ENCODE peak calls at places on chromosome 12, in ten cellular contexts. E is A549, V is transverse colon, A is sigmoid colon, Q is Peyer's patch, R is uterus, O is HepG2, G is adrenal gland, S is ovary, C is prostate gland. X is an unnamed sample.

GRCh38 chr12:104579716-104580495 is 123.2 kb downstream of the CHST11 start:
- DNase-seq in E (no peak), V (no peak), A (no peak), Q (no peak), R (no peak), O (no peak), G (no peak), S (no peak), C (no peak), X (no peak)

GRCh38 chr12:26117321-26117720 is 7.5 kb downstream of the BHLHE41 start:
- DNase-seq in E (no peak), V (no peak), A (no peak), Q (no peak), R (no peak), O (no peak), G (no peak), S (no peak), C (no peak), X (no peak)

GRCh38 chr12:71664411-71665108 is 459 bp downstream of the THAP2 start:
- DNase-seq in E (peak; percentile 10), V (no peak), A (no peak), Q (no peak), R (no peak), O (no peak), G (no peak), S (no peak), C (no peak), X (no peak)

GRCh38 chr12:12214635-12215131 is 52.2 kb downstream of the LRP6 start:
- DNase-seq in E (no peak), V (no peak), A (no peak), Q (no peak), R (no peak), O (peak; percentile 24), G (no peak), S (no peak), C (no peak), X (no peak)

GRCh38 chr12:44000309-44000952 is 164.6 kb downstream of the TMEM117 start:
- DNase-seq in E (peak; percentile 21), V (no peak), A (no peak), Q (no peak), R (no peak), O (peak; percentile 81), G (peak; percentile 53), S (no peak), C (no peak), X (no peak)

GRCh38 chr12:58774008-58774407 is 146.3 kb downstream of the LRIG3 start:
- DNase-seq in E (no peak), V (no peak), A (no peak), Q (no peak), R (no peak), O (no peak), G (no peak), S (no peak), C (no peak), X (no peak)

GRCh38 chr12:106769078-106769477 is 5.4 kb upstream of the RIC8B start:
- DNase-seq in E (no peak), V (no peak), A (no peak), Q (no peak), R (no peak), O (peak; percentile 66), G (no peak), S (no peak), C (no peak), X (no peak)

GRCh38 chr12:124609041-124609984 is 41.9 kb upstream of the NCOR2 start:
- DNase-seq in E (peak; percentile 36), V (peak; percentile 98), A (peak; percentile 90), Q (peak; percentile 97), R (peak; percentile 75), O (peak; percentile 81), G (peak; percentile 88), S (peak; percentile 90), C (peak; percentile 93), X (peak; percentile 80)

DNA sequence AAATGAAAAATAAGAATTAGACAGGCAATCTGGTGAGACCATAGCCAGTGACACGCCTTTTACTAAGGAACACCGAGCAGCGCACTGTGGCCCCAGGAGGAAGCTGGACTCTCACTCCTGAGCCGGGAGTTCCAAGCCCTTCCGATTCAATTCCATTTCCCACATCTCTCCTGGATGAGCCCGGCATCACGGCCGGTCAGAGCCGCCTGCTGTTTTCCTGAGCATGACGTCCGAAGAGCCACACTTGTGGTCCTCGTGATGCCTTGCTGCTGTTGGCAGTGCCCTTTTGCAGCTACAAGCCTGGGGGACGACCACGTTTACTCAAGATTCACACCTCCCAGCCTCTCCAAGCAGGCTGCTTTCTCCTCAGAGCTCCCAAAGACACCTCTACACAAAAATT is 40.8 kb downstream of the FBXL14 start:
- DNase-seq in E (no peak), V (no peak), A (no peak), Q (no peak), R (no peak), O (no peak), G (no peak), S (no peak), C (no peak), X (no peak)
- H3K4me3 ChIP-seq in E (no peak overlapping the region), V (no peak overlapping the region), A (no peak overlapping the region), Q (no peak overlapping the region), R (no peak overlapping the region), O (no peak overlapping the region), G (no peak overlapping the region), S (no peak overlapping the region), C (no peak overlapping the region), X (no peak overlapping the region)

GRCh38 chr12:45232771-45233372 is 17.0 kb downstream of the ANO6 start:
- DNase-seq in E (peak; percentile 92), V (no peak), A (peak; percentile 73), Q (no peak), R (peak; percentile 69), O (peak; percentile 66), G (peak; percentile 87), S (peak; percentile 20), C (no peak), X (peak; percentile 28)
- TF ChIP-seq POLR2A in E (no peak), V (no peak), A (no peak), Q (no peak), R (no peak), O (no peak), G (no peak), S (no peak), C (no peak), X (no peak)

GRCh38 chr12:92953747-92954146 is 24.7 kb upstream of the EEA1 start:
- DNase-seq in E (no peak), V (no peak), A (no peak), Q (no peak), R (no peak), O (no peak), G (no peak), S (no peak), C (no peak), X (no peak)
- H3K9me3 ChIP-seq in E (peaks cover 7% of the 10 kb centered on the region), V (peaks cover 7% of the 10 kb centered on the region), A (no peaks in the 10 kb centered on the region), Q (peaks cover 4% of the 10 kb centered on the region), R (no peaks in the 10 kb centered on the region), O (peaks cover 6% of the 10 kb centered on the region), G (no peaks in the 10 kb centered on the region), S (peaks cover 4% of the 10 kb centered on the region), C (no peaks in the 10 kb centered on the region), X (peaks cover 7% of the 10 kb centered on the region)

GRCh38 chr12:116314477-116314876 is 37.0 kb upstream of the MED13L start:
- DNase-seq in E (no peak), V (no peak), A (no peak), Q (no peak), R (no peak), O (no peak), G (no peak), S (no peak), C (no peak), X (no peak)
- H3K4me3 ChIP-seq in E (no peak overlapping the region), V (no peak overlapping the region), A (no peak overlapping the region), Q (no peak overlapping the region), R (no peak overlapping the region), O (no peak overlapping the region), G (no peak overlapping the region), S (no peak overlapping the region), C (no peak overlapping the region), X (no peak overlapping the region)

DNA sequence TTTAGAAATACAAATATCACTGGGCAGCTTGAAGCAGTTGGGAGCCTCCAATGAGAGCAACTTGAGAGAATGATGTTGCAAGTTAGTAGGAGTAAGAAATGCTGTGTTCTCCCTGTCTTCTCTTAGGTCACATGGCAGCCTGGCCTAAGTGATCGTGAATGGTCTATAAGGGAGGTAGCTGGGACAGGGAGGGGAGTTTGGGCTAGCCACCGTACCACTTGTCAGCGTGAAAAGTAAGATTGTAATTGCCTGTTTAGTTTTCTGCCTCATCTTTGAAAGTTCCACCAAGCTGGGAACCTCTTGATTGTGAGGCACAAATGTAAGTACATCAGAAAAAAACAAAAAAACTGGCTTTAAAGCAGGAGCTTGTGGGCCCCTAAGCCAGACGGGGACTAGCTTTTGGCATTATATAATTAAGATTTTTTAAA is 36.4 kb downstream of the MDM2 start:
- DNase-seq in E (no peak), V (no peak), A (no peak), Q (no peak), R (no peak), O (no peak), G (no peak), S (no peak), C (no peak), X (no peak)
- TF ChIP-seq POLR2A in E (no peak), V (no peak), A (no peak), Q (no peak), R (no peak), O (no peak), G (no peak), S (no peak), C (no peak), X (no peak)

X was measured in heart left ventricle.